ENCODE peak calls at places on chromosomes 12 and 14, in seven cellular contexts. M is astrocyte, Q is lung, E is AG09309, O is Peyer's patch, J is BE2C, B is upper lobe of right lung. W is an unnamed sample.
A peak's percentile ranks its signal among the peaks of the same experiment; 100 is the strongest.

GRCh38 chr12:12398026-12398859 is 41.4 kb downstream of the BORCS5 start:
- DNase-seq in M (peak; percentile 98), Q (peak; percentile 63), E (peak; percentile 89), O (no peak), J (no peak), B (peak; percentile 67), W (peak; percentile 95)

GRCh38 chr14:23564876-23565275 is 2.7 kb downstream of the AP1G2 start:
- DNase-seq in M (no peak), Q (no peak), E (no peak), O (no peak), J (no peak), B (no peak), W (no peak)

GRCh38 chr12:105280966-105281693 is 45.2 kb upstream of the APPL2 start:
- DNase-seq in M (no peak), Q (no peak), E (no peak), O (no peak), J (no peak), B (no peak), W (no peak)

GRCh38 chr14:39368261-39368959 is 63.8 kb downstream of the FBXO33 start:
- DNase-seq in M (peak; percentile 57), Q (no peak), E (peak; percentile 45), O (no peak), J (peak; percentile 71), B (no peak), W (peak; percentile 39)

GRCh38 chr12:28051516-28052456 is 79.3 kb upstream of the PTHLH start:
- DNase-seq in M (peak; percentile 60), Q (no peak), E (peak; percentile 48), O (no peak), J (no peak), B (no peak), W (peak; percentile 39)

GRCh38 chr12:34033628-34034296 is 11.5 kb downstream of the ALG10 start:
- DNase-seq in M (peak; percentile 3), Q (no peak), E (no peak), O (no peak), J (no peak), B (no peak), W (no peak)

GRCh38 chr14:33647385-33647786 is 303.5 kb downstream of the EGLN3 start:
- DNase-seq in M (peak; percentile 99), Q (no peak), E (peak; percentile 92), O (no peak), J (no peak), B (no peak), W (peak; percentile 95)

GRCh38 chr12:10304161-10304574 is 3.5 kb upstream of the KLRD1 start:
- DNase-seq in M (peak; percentile 91), Q (no peak), E (peak; percentile 21), O (no peak), J (no peak), B (no peak), W (peak; percentile 28)

GRCh38 chr14:37587881-37588666 is 7.0 kb downstream of the FOXA1 start:
- DNase-seq in M (no peak), Q (no peak), E (no peak), O (peak; percentile 77), J (no peak), B (peak; percentile 69), W (no peak)

GRCh38 chr12:132275110-132275531 is 54.3 kb downstream of the GALNT9 start:
- DNase-seq in M (peak; percentile 7), Q (no peak), E (peak; percentile 31), O (no peak), J (peak; percentile 66), B (no peak), W (no peak)

GRCh38 chr14:34348592-34348991 is 113.4 kb downstream of the SPTSSA start:
- DNase-seq in M (no peak), Q (no peak), E (no peak), O (no peak), J (no peak), B (no peak), W (no peak)

GRCh38 chr12:25689996-25690501 is 137.0 kb upstream of the LMNTD1 start:
- DNase-seq in M (peak; percentile 27), Q (peak; percentile 30), E (no peak), O (no peak), J (peak; percentile 94), B (peak; percentile 74), W (no peak)

GRCh38 chr14:93686313-93686712 is 102.0 kb downstream of the PRIMA1 start:
- DNase-seq in M (no peak), Q (no peak), E (no peak), O (no peak), J (no peak), B (no peak), W (no peak)

GRCh38 chr12:92926549-92926948 is 2.5 kb downstream of the EEA1 start:
- DNase-seq in M (no peak), Q (no peak), E (no peak), O (no peak), J (no peak), B (no peak), W (no peak)

GRCh38 chr12:54463034-54463433 is 10.4 kb downstream of the GTSF1 start:
- DNase-seq in M (peak; percentile 16), Q (no peak), E (peak; percentile 75), O (no peak), J (no peak), B (no peak), W (peak; percentile 78)

GRCh38 chr14:95320076-95320895 is 578 bp upstream of the CLMN start:
- DNase-seq in M (no peak), Q (no peak), E (no peak), O (no peak), J (no peak), B (no peak), W (no peak)

GRCh38 chr12:53005215-53005985 is 856 bp upstream of the EIF4B start:
- DNase-seq in M (no peak), Q (peak; percentile 29), E (no peak), O (peak; percentile 54), J (no peak), B (peak; percentile 68), W (no peak)

DNA sequence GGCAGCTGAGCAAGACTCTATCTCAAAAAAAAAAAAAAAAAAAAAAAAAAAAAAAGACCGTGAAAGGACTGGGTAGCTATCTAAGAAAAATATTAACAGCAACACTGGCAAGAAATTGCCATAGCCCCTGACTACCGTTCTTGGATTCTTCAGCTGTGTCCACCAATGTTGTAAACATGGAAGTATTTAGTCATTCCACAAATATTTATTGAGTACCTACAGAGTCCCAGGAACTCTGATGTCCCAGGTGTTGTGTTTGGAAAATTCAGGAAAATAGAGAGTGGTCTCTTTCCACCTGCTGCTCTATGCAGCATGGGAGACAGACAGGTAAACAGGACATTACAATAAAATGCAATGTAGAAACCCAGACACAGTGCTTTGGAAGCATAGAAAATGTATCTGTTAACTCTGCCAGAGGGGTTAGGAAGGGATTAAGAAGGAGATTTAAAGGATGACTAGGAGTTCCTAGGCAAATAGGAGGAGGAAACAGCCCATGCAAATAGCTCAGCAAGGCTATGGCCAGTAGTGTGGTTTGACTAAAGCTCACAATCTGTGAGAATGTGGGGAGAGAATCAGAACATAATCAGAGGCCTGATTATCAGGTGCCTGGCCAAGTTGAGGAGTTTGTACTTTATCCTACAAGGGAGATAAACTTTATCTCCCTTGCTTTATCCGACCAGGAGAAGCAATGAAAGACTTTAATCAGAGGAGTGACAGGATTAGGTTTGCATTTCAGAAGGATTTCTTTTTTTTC is 2.1 kb upstream of the DLST start:
- DNase-seq in M (no peak), Q (no peak), E (no peak), O (no peak), J (no peak), B (no peak), W (no peak)
- H3K4me3 ChIP-seq in M (no peak overlapping the region), Q (no peak overlapping the region), E (no peak overlapping the region), O (no peak overlapping the region), J (no peak overlapping the region), B (no peak overlapping the region), W (no peak overlapping the region)

GRCh38 chr14:75289840-75290388 is 11.3 kb downstream of the FOS start:
- DNase-seq in M (no peak), Q (no peak), E (no peak), O (no peak), J (no peak), B (no peak), W (no peak)
- H3K4me3 ChIP-seq in M (no peak overlapping the region), Q (no peak overlapping the region), E (no peak overlapping the region), O (no peak overlapping the region), J (no peak overlapping the region), B (no peak overlapping the region), W (no peak overlapping the region)

GRCh38 chr12:40198601-40199000 is 26.2 kb upstream of the LRRK2 start:
- DNase-seq in M (no peak), Q (no peak), E (no peak), O (no peak), J (no peak), B (no peak), W (no peak)

GRCh38 chr12:40188558-40189320 is 36.1 kb upstream of the LRRK2 start:
- DNase-seq in M (no peak), Q (no peak), E (no peak), O (no peak), J (no peak), B (no peak), W (no peak)

GRCh38 chr12:40197590-40197989 is 27.2 kb upstream of the LRRK2 start:
- DNase-seq in M (no peak), Q (no peak), E (no peak), O (no peak), J (no peak), B (no peak), W (no peak)

DNA sequence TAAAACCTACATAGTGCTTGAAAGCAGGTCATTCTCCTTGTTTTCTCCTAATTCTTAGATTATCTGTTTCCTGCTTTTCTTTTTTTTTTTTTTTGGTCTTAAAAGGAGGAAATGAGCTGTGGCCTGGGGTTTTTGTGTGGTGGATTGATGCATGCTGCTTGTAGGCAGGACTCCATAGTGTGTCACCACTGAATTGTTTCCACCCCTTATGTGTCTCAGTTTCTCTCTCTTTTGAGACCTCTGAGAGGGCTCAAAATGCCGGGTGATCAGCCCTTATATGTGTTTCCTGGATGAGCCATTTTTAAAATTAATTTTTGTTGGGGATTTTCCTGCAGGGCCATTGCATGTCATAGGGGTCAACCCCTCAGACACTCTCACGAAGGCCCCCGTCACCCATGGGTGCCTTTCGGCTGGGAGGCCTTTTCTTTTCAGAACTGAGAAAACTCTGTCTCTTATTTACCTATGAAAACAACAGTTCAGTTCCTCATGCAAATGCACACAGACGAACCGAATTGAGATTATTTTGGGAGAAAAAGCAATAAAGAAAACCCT is 32.0 kb upstream of the LRRK2 start:
- DNase-seq in M (no peak), Q (no peak), E (no peak), O (no peak), J (no peak), B (no peak), W (no peak)
- H3K4me3 ChIP-seq in M (no peak overlapping the region), Q (no peak overlapping the region), E (no peak overlapping the region), O (no peak overlapping the region), J (no peak overlapping the region), B (no peak overlapping the region), W (no peak overlapping the region)

DNA sequence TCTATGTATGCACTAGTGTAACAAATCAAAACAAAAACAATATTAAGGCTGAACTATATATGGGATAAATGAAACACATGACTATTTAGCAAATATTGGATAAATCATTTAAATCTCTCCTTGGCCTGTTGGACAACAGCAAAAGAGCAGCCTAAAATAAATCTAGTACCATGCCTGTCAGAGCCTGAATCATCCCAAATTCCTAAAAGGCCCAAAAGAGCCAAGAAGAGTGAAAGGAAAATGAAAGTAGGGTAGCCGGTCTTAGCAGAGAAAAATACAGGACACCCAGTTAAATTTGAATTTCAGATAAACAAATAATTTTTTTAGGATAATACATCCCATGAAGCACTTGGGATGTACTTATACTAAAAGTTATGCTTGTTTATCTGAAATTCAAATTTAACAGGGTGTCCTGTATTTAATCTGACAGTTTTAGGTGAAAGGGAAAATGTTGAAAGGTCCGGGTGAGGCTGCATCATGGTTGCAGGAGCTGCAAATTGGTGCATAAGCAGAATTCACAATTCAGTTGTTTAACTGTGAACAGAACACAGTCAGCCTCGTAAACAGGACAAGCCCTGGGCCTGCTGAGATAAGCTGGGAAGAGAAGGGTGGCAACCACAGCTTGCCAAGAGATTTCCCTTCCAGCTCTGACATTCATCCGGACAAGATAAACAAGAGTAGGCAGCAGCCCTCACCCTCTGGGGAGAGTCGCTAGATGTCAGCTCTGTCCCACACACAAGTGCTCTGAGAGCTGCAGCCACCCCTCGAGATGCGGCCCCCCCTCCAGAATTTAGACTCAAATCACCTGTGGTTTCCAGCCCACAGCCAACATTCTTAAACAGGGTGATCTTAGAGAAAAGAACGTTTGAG is 30.3 kb downstream of the DMAC2L start:
- DNase-seq in M (peak; percentile 74), Q (no peak), E (peak; percentile 59), O (no peak), J (peak; percentile 76), B (no peak), W (no peak)
- H3K4me3 ChIP-seq in M (no peak overlapping the region), Q (no peak overlapping the region), E (no peak overlapping the region), O (peak overlapping the region; percentile 8), J (no peak overlapping the region), B (peak overlapping the region; percentile 35), W (no peak overlapping the region)